ENCODE peak calls at places on chromosomes 6 and 20, in four cellular contexts. One of them, this sample, is unnamed.

GRCh38 chr6:111173946-111174345 is 86.6 kb downstream of the SLC16A10 start:
- DNase-seq in mammary epithelial cell: no peak
- DNase-seq in fibroblast of the aortic adventitia: no peak
- DNase-seq in colonic mucosa: no peak
- DNase-seq in this sample: no peak

GRCh38 chr20:37356961-37357371 is 11.0 kb downstream of the SRC start:
- DNase-seq in mammary epithelial cell: no peak
- DNase-seq in fibroblast of the aortic adventitia: no peak
- DNase-seq in colonic mucosa: no peak
- DNase-seq in this sample: no peak

GRCh38 chr20:62161347-62161746 is 17.8 kb downstream of the SS18L1 start:
- DNase-seq in mammary epithelial cell: peak; percentile 84
- DNase-seq in fibroblast of the aortic adventitia: no peak
- DNase-seq in colonic mucosa: no peak
- DNase-seq in this sample: peak; percentile 54

GRCh38 chr6:56709650-56710049 is 67.0 kb upstream of the DST start:
- DNase-seq in mammary epithelial cell: no peak
- DNase-seq in fibroblast of the aortic adventitia: no peak
- DNase-seq in colonic mucosa: no peak
- DNase-seq in this sample: no peak

GRCh38 chr6:149484733-149485700 is at the start of gene ZC3H12D:
- DNase-seq in mammary epithelial cell: no peak
- DNase-seq in fibroblast of the aortic adventitia: peak; percentile 49
- DNase-seq in colonic mucosa: peak; percentile 87
- DNase-seq in this sample: peak; percentile 81

GRCh38 chr6:2081155-2082138 is 164.0 kb downstream of the GMDS start:
- DNase-seq in mammary epithelial cell: no peak
- DNase-seq in fibroblast of the aortic adventitia: no peak
- DNase-seq in colonic mucosa: no peak
- DNase-seq in this sample: no peak

GRCh38 chr6:122153530-122153929 is 245.9 kb upstream of the HSF2 start:
- DNase-seq in mammary epithelial cell: no peak
- DNase-seq in fibroblast of the aortic adventitia: no peak
- DNase-seq in colonic mucosa: no peak
- DNase-seq in this sample: no peak

GRCh38 chr6:33452496-33452895 is 1.9 kb upstream of the ZBTB9 start:
- DNase-seq in mammary epithelial cell: no peak
- DNase-seq in fibroblast of the aortic adventitia: no peak
- DNase-seq in colonic mucosa: no peak
- DNase-seq in this sample: no peak

GRCh38 chr6:39281312-39281980 is 32.8 kb downstream of the KCNK17 start:
- DNase-seq in mammary epithelial cell: no peak
- DNase-seq in fibroblast of the aortic adventitia: no peak
- DNase-seq in colonic mucosa: peak; percentile 63
- DNase-seq in this sample: no peak

GRCh38 chr20:62624719-62625455 is 17.4 kb upstream of the SLCO4A1 start:
- DNase-seq in mammary epithelial cell: no peak
- DNase-seq in fibroblast of the aortic adventitia: no peak
- DNase-seq in colonic mucosa: no peak
- DNase-seq in this sample: no peak

GRCh38 chr6:165229216-165229615 is 80.2 kb downstream of the C6orf118 start:
- DNase-seq in mammary epithelial cell: no peak
- DNase-seq in fibroblast of the aortic adventitia: no peak
- DNase-seq in colonic mucosa: no peak
- DNase-seq in this sample: no peak

GRCh38 chr6:128597956-128598355 is 77.6 kb upstream of the PTPRK start:
- DNase-seq in mammary epithelial cell: peak; percentile 86
- DNase-seq in fibroblast of the aortic adventitia: no peak
- DNase-seq in colonic mucosa: no peak
- DNase-seq in this sample: no peak

GRCh38 chr6:146526192-146526591 is 17.4 kb upstream of the RAB32 start:
- DNase-seq in mammary epithelial cell: no peak
- DNase-seq in fibroblast of the aortic adventitia: peak; percentile 57
- DNase-seq in colonic mucosa: no peak
- DNase-seq in this sample: peak; percentile 14

GRCh38 chr6:154767419-154767818 is 34.2 kb downstream of the SCAF8 start:
- DNase-seq in mammary epithelial cell: no peak
- DNase-seq in fibroblast of the aortic adventitia: no peak
- DNase-seq in colonic mucosa: no peak
- DNase-seq in this sample: no peak

GRCh38 chr20:35434085-35435005 is 3.7 kb downstream of the GDF5 start:
- DNase-seq in mammary epithelial cell: no peak
- DNase-seq in fibroblast of the aortic adventitia: peak; percentile 42
- DNase-seq in colonic mucosa: no peak
- DNase-seq in this sample: no peak

GRCh38 chr6:146598785-146599405 is at the start of gene ADGB:
- DNase-seq in mammary epithelial cell: peak; percentile 58
- DNase-seq in fibroblast of the aortic adventitia: peak; percentile 27
- DNase-seq in colonic mucosa: peak; percentile 83
- DNase-seq in this sample: peak; percentile 71

GRCh38 chr20:20461526-20461925 is 93.6 kb downstream of the INSM1 start:
- DNase-seq in mammary epithelial cell: no peak
- DNase-seq in fibroblast of the aortic adventitia: no peak
- DNase-seq in colonic mucosa: no peak
- DNase-seq in this sample: no peak

GRCh38 chr6:151701820-151702562 is 105.5 kb upstream of the ESR1 start:
- DNase-seq in mammary epithelial cell: no peak
- DNase-seq in fibroblast of the aortic adventitia: peak; percentile 43
- DNase-seq in colonic mucosa: no peak
- DNase-seq in this sample: no peak

GRCh38 chr6:52576392-52577021 is 353 bp downstream of the TRAM2 start:
- DNase-seq in mammary epithelial cell: peak; percentile 71
- DNase-seq in fibroblast of the aortic adventitia: peak; percentile 76
- DNase-seq in colonic mucosa: peak; percentile 68
- DNase-seq in this sample: peak; percentile 77

GRCh38 chr6:166656269-166657206 is 29.5 kb upstream of the RPS6KA2 start:
- DNase-seq in mammary epithelial cell: no peak
- DNase-seq in fibroblast of the aortic adventitia: no peak
- DNase-seq in colonic mucosa: no peak
- DNase-seq in this sample: no peak

GRCh38 chr6:4946521-4946920 is 57.3 kb downstream of the RPP40 start:
- DNase-seq in mammary epithelial cell: no peak
- DNase-seq in fibroblast of the aortic adventitia: no peak
- DNase-seq in colonic mucosa: no peak
- DNase-seq in this sample: no peak

GRCh38 chr6:113299526-113299925 is 557.6 kb upstream of the MARCKS start:
- DNase-seq in mammary epithelial cell: no peak
- DNase-seq in fibroblast of the aortic adventitia: peak; percentile 28
- DNase-seq in colonic mucosa: no peak
- DNase-seq in this sample: no peak

GRCh38 chr6:133099573-133099972 is 141.6 kb upstream of the EYA4 start:
- DNase-seq in mammary epithelial cell: peak; percentile 86
- DNase-seq in fibroblast of the aortic adventitia: peak; percentile 36
- DNase-seq in colonic mucosa: no peak
- DNase-seq in this sample: peak; percentile 93

GRCh38 chr6:113076116-113076515 is 729.0 kb downstream of the RFPL4B start:
- DNase-seq in mammary epithelial cell: no peak
- DNase-seq in fibroblast of the aortic adventitia: peak; percentile 84
- DNase-seq in colonic mucosa: no peak
- DNase-seq in this sample: no peak

GRCh38 chr6:422423-423061 is 31.0 kb downstream of the IRF4 start:
- DNase-seq in mammary epithelial cell: peak; percentile 91
- DNase-seq in fibroblast of the aortic adventitia: peak; percentile 90
- DNase-seq in colonic mucosa: no peak
- DNase-seq in this sample: peak; percentile 94

GRCh38 chr6:56540950-56541600 is 101.6 kb downstream of the DST start:
- DNase-seq in mammary epithelial cell: no peak
- DNase-seq in fibroblast of the aortic adventitia: peak; percentile 54
- DNase-seq in colonic mucosa: no peak
- DNase-seq in this sample: no peak

GRCh38 chr6:99013145-99013544 is 65.4 kb upstream of the FBXL4 start:
- DNase-seq in mammary epithelial cell: peak; percentile 72
- DNase-seq in fibroblast of the aortic adventitia: peak; percentile 75
- DNase-seq in colonic mucosa: no peak
- DNase-seq in this sample: peak; percentile 96

GRCh38 chr6:73565767-73566485 is 45.1 kb upstream of the EEF1A1 start:
- DNase-seq in mammary epithelial cell: no peak
- DNase-seq in fibroblast of the aortic adventitia: no peak
- DNase-seq in colonic mucosa: no peak
- DNase-seq in this sample: no peak

GRCh38 chr6:90285611-90286381 is 10.8 kb downstream of the BACH2 start:
- DNase-seq in mammary epithelial cell: peak; percentile 92
- DNase-seq in fibroblast of the aortic adventitia: peak; percentile 87
- DNase-seq in colonic mucosa: peak; percentile 58
- DNase-seq in this sample: peak; percentile 94

GRCh38 chr6:103011605-103012004 is 1618.1 kb downstream of the GRIK2 start:
- DNase-seq in mammary epithelial cell: no peak
- DNase-seq in fibroblast of the aortic adventitia: no peak
- DNase-seq in colonic mucosa: no peak
- DNase-seq in this sample: no peak

GRCh38 chr20:34475979-34476736 is 40.1 kb upstream of the DYNLRB1 start:
- DNase-seq in mammary epithelial cell: no peak
- DNase-seq in fibroblast of the aortic adventitia: peak; percentile 19
- DNase-seq in colonic mucosa: peak; percentile 37
- DNase-seq in this sample: peak; percentile 23

GRCh38 chr20:21208999-21209398 is 83.1 kb downstream of the KIZ start:
- DNase-seq in mammary epithelial cell: no peak
- DNase-seq in fibroblast of the aortic adventitia: no peak
- DNase-seq in colonic mucosa: no peak
- DNase-seq in this sample: no peak

GRCh38 chr6:74577619-74578018 is 628.2 kb downstream of the COL12A1 start:
- DNase-seq in mammary epithelial cell: no peak
- DNase-seq in fibroblast of the aortic adventitia: no peak
- DNase-seq in colonic mucosa: no peak
- DNase-seq in this sample: no peak

GRCh38 chr20:9415426-9415825 is 99.0 kb upstream of the LAMP5 start:
- DNase-seq in mammary epithelial cell: no peak
- DNase-seq in fibroblast of the aortic adventitia: no peak
- DNase-seq in colonic mucosa: no peak
- DNase-seq in this sample: no peak

GRCh38 chr6:69005194-69005593 is 370.1 kb downstream of the ADGRB3 start:
- DNase-seq in mammary epithelial cell: no peak
- DNase-seq in fibroblast of the aortic adventitia: peak; percentile 40
- DNase-seq in colonic mucosa: no peak
- DNase-seq in this sample: peak; percentile 45

GRCh38 chr20:55514498-55514897 is 490.8 kb downstream of the CBLN4 start:
- DNase-seq in mammary epithelial cell: peak; percentile 95
- DNase-seq in fibroblast of the aortic adventitia: no peak
- DNase-seq in colonic mucosa: no peak
- DNase-seq in this sample: no peak

GRCh38 chr6:11921017-11921438 is 91.1 kb upstream of the HIVEP1 start:
- DNase-seq in mammary epithelial cell: peak; percentile 90
- DNase-seq in fibroblast of the aortic adventitia: peak; percentile 93
- DNase-seq in colonic mucosa: peak; percentile 64
- DNase-seq in this sample: peak; percentile 91

GRCh38 chr20:39885975-39886649 is 802.9 kb downstream of the MAFB start:
- DNase-seq in mammary epithelial cell: peak; percentile 61
- DNase-seq in fibroblast of the aortic adventitia: peak; percentile 73
- DNase-seq in colonic mucosa: peak; percentile 54
- DNase-seq in this sample: peak; percentile 84

GRCh38 chr6:22470454-22471368 is 98.7 kb upstream of the HDGFL1 start:
- DNase-seq in mammary epithelial cell: peak; percentile 43
- DNase-seq in fibroblast of the aortic adventitia: peak; percentile 81
- DNase-seq in colonic mucosa: peak; percentile 63
- DNase-seq in this sample: peak; percentile 70
- TF ChIP-seq CTCF in mammary epithelial cell: peak; percentile 6
- TF ChIP-seq CTCF in fibroblast of the aortic adventitia: peak; percentile 13
- TF ChIP-seq CTCF in colonic mucosa: no peak
- TF ChIP-seq CTCF in this sample: no peak

GRCh38 chr6:27422651-27423332 is 34.2 kb downstream of the ZNF391 start:
- DNase-seq in mammary epithelial cell: no peak
- DNase-seq in fibroblast of the aortic adventitia: peak; percentile 17
- DNase-seq in colonic mucosa: no peak
- DNase-seq in this sample: peak; percentile 3
- H3K4me3 ChIP-seq in mammary epithelial cell: no peak overlapping the region
- H3K4me3 ChIP-seq in fibroblast of the aortic adventitia: peak overlapping the region; percentile 13
- H3K4me3 ChIP-seq in colonic mucosa: no peak overlapping the region
- H3K4me3 ChIP-seq in this sample: peak overlapping the region; percentile 10

GRCh38 chr6:125700591-125701353 is 48.7 kb upstream of the HEY2 start:
- DNase-seq in mammary epithelial cell: no peak
- DNase-seq in fibroblast of the aortic adventitia: no peak
- DNase-seq in colonic mucosa: no peak
- DNase-seq in this sample: no peak

GRCh38 chr6:125701354-125701668 is 48.1 kb upstream of the HEY2 start:
- DNase-seq in mammary epithelial cell: no peak
- DNase-seq in fibroblast of the aortic adventitia: no peak
- DNase-seq in colonic mucosa: no peak
- DNase-seq in this sample: no peak

GRCh38 chr6:125699591-125699990 is 49.8 kb upstream of the HEY2 start:
- DNase-seq in mammary epithelial cell: no peak
- DNase-seq in fibroblast of the aortic adventitia: no peak
- DNase-seq in colonic mucosa: no peak
- DNase-seq in this sample: no peak
- TF ChIP-seq CTCF in mammary epithelial cell: no peak
- TF ChIP-seq CTCF in fibroblast of the aortic adventitia: no peak
- TF ChIP-seq CTCF in colonic mucosa: no peak
- TF ChIP-seq CTCF in this sample: no peak

GRCh38 chr6:25560851-25561250 is 91.2 kb upstream of the SCGN start:
- DNase-seq in mammary epithelial cell: no peak
- DNase-seq in fibroblast of the aortic adventitia: no peak
- DNase-seq in colonic mucosa: no peak
- DNase-seq in this sample: no peak

GRCh38 chr6:25558155-25558817 is 93.7 kb upstream of the SCGN start:
- DNase-seq in mammary epithelial cell: no peak
- DNase-seq in fibroblast of the aortic adventitia: no peak
- DNase-seq in colonic mucosa: no peak
- DNase-seq in this sample: no peak

GRCh38 chr6:25555188-25555587 is 96.8 kb upstream of the SCGN start:
- DNase-seq in mammary epithelial cell: no peak
- DNase-seq in fibroblast of the aortic adventitia: no peak
- DNase-seq in colonic mucosa: no peak
- DNase-seq in this sample: no peak

GRCh38 chr6:25553502-25553901 is 98.5 kb upstream of the SCGN start:
- DNase-seq in mammary epithelial cell: no peak
- DNase-seq in fibroblast of the aortic adventitia: peak; percentile 27
- DNase-seq in colonic mucosa: no peak
- DNase-seq in this sample: no peak

DNA sequence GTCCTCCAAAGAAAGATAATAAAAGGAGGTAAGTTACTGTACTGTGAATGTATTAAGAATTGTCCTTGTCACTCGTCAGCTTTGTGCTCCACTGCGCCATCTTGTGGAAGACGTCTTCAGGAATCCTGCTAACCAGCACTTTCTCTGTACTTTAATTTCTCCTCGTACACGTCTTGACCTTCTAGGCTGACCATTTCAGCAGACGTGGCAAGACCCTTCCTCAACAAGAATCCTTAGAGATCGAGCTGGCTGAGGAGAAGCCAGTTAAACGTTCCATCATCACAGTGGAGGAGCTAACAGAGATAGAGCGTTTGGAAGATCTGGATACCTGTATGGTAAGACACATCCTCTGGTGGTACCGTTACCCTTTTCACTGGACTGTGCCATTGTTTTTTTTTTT is 95.5 kb upstream of the SCGN start:
- DNase-seq in mammary epithelial cell: peak; percentile 35
- DNase-seq in fibroblast of the aortic adventitia: peak; percentile 85
- DNase-seq in colonic mucosa: peak; percentile 87
- DNase-seq in this sample: peak; percentile 76
- H3K4me3 ChIP-seq in mammary epithelial cell: no peak overlapping the region
- H3K4me3 ChIP-seq in fibroblast of the aortic adventitia: no peak overlapping the region
- H3K4me3 ChIP-seq in colonic mucosa: no peak overlapping the region
- H3K4me3 ChIP-seq in this sample: no peak overlapping the region

This sample was measured in astrocyte of the spinal cord.